ENCODE peak calls at places on chromosomes 11 and 22, in four cellular contexts. One of them, this sample, is unnamed.
A peak's percentile ranks its signal among the peaks of the same experiment; 100 is the strongest.

GRCh38 chr11:56885182-56885581 is 103.5 kb upstream of the OR5AK2 start:
- DNase-seq in psoas muscle: no peak
- DNase-seq in kidney epithelial cell: peak; percentile 1
- DNase-seq in choroid plexus epithelial cell: no peak
- DNase-seq in this sample: no peak

GRCh38 chr11:112780351-112781043 is 180.7 kb upstream of the NCAM1 start:
- DNase-seq in psoas muscle: peak; percentile 61
- DNase-seq in kidney epithelial cell: no peak
- DNase-seq in choroid plexus epithelial cell: no peak
- DNase-seq in this sample: no peak

GRCh38 chr22:40525250-40525884 is 111.2 kb downstream of the MRTFA start:
- DNase-seq in kidney epithelial cell: no peak
- DNase-seq in choroid plexus epithelial cell: peak; percentile 73
- DNase-seq in psoas muscle: peak; percentile 61
- DNase-seq in this sample: no peak

GRCh38 chr11:12224537-12224893 is 114.1 kb downstream of the MICAL2 start:
- DNase-seq in psoas muscle: peak; percentile 87
- DNase-seq in kidney epithelial cell: no peak
- DNase-seq in choroid plexus epithelial cell: peak; percentile 90
- DNase-seq in this sample: peak; percentile 48

GRCh38 chr11:69241075-69241740 is 52.7 kb upstream of the MYEOV start:
- DNase-seq in choroid plexus epithelial cell: no peak
- DNase-seq in psoas muscle: no peak
- DNase-seq in kidney epithelial cell: no peak
- DNase-seq in this sample: no peak

GRCh38 chr22:42623756-42624446 is 9.2 kb upstream of the POLDIP3 start:
- DNase-seq in choroid plexus epithelial cell: no peak
- DNase-seq in psoas muscle: peak; percentile 56
- DNase-seq in kidney epithelial cell: no peak
- DNase-seq in this sample: no peak

GRCh38 chr22:46796566-46797195 is 34.2 kb downstream of the TBC1D22A start:
- DNase-seq in kidney epithelial cell: no peak
- DNase-seq in choroid plexus epithelial cell: no peak
- DNase-seq in psoas muscle: no peak
- DNase-seq in this sample: no peak

GRCh38 chr11:11980841-11981308 is 27.6 kb downstream of the DKK3 start:
- DNase-seq in psoas muscle: no peak
- DNase-seq in kidney epithelial cell: no peak
- DNase-seq in choroid plexus epithelial cell: peak; percentile 81
- DNase-seq in this sample: no peak

GRCh38 chr11:131253142-131253884 is 117.1 kb upstream of the NTM start:
- DNase-seq in psoas muscle: no peak
- DNase-seq in choroid plexus epithelial cell: no peak
- DNase-seq in kidney epithelial cell: no peak
- DNase-seq in this sample: no peak

GRCh38 chr11:131248588-131248987 is 121.8 kb upstream of the NTM start:
- DNase-seq in kidney epithelial cell: no peak
- DNase-seq in choroid plexus epithelial cell: no peak
- DNase-seq in psoas muscle: no peak
- DNase-seq in this sample: no peak

GRCh38 chr11:131253885-131254204 is 116.6 kb upstream of the NTM start:
- DNase-seq in choroid plexus epithelial cell: peak; percentile 2
- DNase-seq in kidney epithelial cell: no peak
- DNase-seq in psoas muscle: no peak
- DNase-seq in this sample: no peak

DNA sequence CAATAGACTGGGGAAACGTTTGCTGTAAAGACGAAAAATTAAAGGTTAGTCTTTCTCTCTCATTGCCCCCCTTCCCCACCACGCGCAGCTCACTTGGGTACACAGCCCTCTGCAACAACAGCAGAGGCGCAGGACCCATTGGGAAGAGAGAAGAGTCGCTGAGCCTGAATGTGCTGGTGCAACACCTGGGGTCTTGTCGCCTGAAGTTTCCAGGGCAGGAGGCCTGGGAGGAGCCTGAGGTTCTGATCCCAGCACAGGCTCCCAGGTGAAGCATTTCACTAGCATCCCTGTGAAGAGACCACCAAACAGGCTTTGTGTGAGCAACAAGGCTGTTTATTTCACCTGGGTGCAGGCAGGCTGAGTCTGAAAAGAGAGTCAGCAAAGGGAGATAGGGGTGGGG is 116.2 kb upstream of the NTM start:
- DNase-seq in kidney epithelial cell: no peak
- DNase-seq in choroid plexus epithelial cell: no peak
- DNase-seq in psoas muscle: no peak
- DNase-seq in this sample: no peak
- H3K4me3 ChIP-seq in kidney epithelial cell: no peak overlapping the region
- H3K4me3 ChIP-seq in choroid plexus epithelial cell: no peak overlapping the region
- H3K4me3 ChIP-seq in psoas muscle: no peak overlapping the region
- H3K4me3 ChIP-seq in this sample: no peak overlapping the region

DNA sequence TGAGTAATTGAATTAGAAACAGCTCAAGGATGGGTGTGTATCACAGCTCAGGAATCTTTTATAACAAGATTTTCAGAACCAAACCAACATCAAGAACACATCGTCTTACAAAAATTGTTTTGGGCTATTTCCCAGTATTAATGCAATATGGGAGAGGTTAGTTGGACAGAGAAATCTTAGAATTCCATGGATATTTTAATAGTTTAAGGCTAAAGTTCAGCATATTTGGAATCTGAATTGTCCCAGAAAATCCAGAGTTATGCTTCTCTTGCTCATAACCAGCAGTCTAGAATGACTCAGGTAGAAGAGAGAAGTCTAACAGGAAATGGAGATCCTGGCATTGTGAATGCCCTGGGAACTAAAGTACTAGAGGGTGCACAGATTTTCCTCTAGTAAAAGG is 74.6 kb downstream of the ADM start:
- DNase-seq in kidney epithelial cell: no peak
- DNase-seq in psoas muscle: no peak
- DNase-seq in choroid plexus epithelial cell: peak; percentile 35
- DNase-seq in this sample: no peak
- TF ChIP-seq CTCF in kidney epithelial cell: no peak
- TF ChIP-seq CTCF in psoas muscle: no peak
- TF ChIP-seq CTCF in choroid plexus epithelial cell: no peak
- TF ChIP-seq CTCF in this sample: no peak

DNA sequence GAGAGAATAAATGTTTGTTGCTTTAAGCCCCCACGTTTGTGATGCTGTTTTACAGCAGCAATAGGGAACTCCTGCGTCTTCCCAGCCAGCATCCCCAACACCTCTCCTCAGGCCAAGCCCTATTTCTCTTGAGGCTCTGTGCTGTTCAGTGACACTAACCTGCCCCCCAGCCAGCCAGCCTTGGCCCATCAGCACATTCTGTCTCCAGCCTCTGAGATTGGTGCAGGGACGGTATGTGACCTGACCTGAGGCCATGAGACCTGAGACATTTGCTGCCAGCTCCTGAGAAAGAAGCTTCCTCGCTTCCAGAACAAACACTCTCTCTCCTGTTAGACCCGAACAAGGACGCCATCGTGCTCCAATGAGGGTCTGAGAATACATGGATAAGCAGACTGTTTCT is 38.5 kb upstream of the SLC35C1 start:
- DNase-seq in kidney epithelial cell: no peak
- DNase-seq in psoas muscle: peak; percentile 73
- DNase-seq in choroid plexus epithelial cell: no peak
- DNase-seq in this sample: no peak
- H3K4me3 ChIP-seq in kidney epithelial cell: no peak overlapping the region
- H3K4me3 ChIP-seq in psoas muscle: no peak overlapping the region
- H3K4me3 ChIP-seq in choroid plexus epithelial cell: no peak overlapping the region
- H3K4me3 ChIP-seq in this sample: no peak overlapping the region

GRCh38 chr11:93464938-93465337 is 78.3 kb downstream of the SMCO4 start:
- DNase-seq in choroid plexus epithelial cell: no peak
- DNase-seq in psoas muscle: no peak
- DNase-seq in kidney epithelial cell: no peak
- DNase-seq in this sample: no peak

GRCh38 chr11:93468286-93468685 is 74.9 kb downstream of the SMCO4 start:
- DNase-seq in kidney epithelial cell: no peak
- DNase-seq in psoas muscle: no peak
- DNase-seq in choroid plexus epithelial cell: no peak
- DNase-seq in this sample: no peak

DNA sequence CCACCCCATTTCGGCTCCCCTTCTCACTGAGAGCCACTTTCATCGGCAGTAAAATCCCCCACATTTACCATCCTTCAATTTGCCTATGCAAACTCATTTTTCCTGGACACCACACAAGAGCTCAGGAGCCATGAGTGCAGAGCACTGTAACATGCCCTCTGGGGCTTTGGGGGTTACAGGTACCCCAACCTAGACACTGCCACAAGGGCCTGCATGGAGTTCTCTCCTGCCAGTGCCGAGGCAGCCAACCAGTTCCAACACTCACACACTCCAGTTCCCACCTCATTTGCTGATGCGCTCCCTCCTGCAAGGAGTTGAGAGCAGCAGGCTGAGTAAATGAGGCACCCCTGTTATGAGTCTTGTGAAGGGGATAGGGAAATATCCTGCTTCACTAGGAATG is 76.1 kb downstream of the SMCO4 start:
- DNase-seq in psoas muscle: no peak
- DNase-seq in kidney epithelial cell: no peak
- DNase-seq in choroid plexus epithelial cell: no peak
- DNase-seq in this sample: no peak
- TF ChIP-seq CTCF in psoas muscle: no peak
- TF ChIP-seq CTCF in kidney epithelial cell: no peak
- TF ChIP-seq CTCF in choroid plexus epithelial cell: no peak
- TF ChIP-seq CTCF in this sample: no peak

GRCh38 chr11:15848769-15849168 is 507.6 kb downstream of the SOX6 start:
- DNase-seq in choroid plexus epithelial cell: no peak
- DNase-seq in psoas muscle: no peak
- DNase-seq in kidney epithelial cell: no peak
- DNase-seq in this sample: no peak
- H3K4me3 ChIP-seq in choroid plexus epithelial cell: no peak overlapping the region
- H3K4me3 ChIP-seq in psoas muscle: no peak overlapping the region
- H3K4me3 ChIP-seq in kidney epithelial cell: no peak overlapping the region
- H3K4me3 ChIP-seq in this sample: no peak overlapping the region

GRCh38 chr11:27204527-27204926 is 158.5 kb downstream of the CCDC34 start:
- DNase-seq in kidney epithelial cell: no peak
- DNase-seq in choroid plexus epithelial cell: peak; percentile 35
- DNase-seq in psoas muscle: no peak
- DNase-seq in this sample: no peak
- TF ChIP-seq CTCF in kidney epithelial cell: no peak
- TF ChIP-seq CTCF in choroid plexus epithelial cell: peak; percentile 57
- TF ChIP-seq CTCF in psoas muscle: no peak
- TF ChIP-seq CTCF in this sample: peak; percentile 10

GRCh38 chr11:3853545-3853842 is 2.0 kb upstream of the STIM1 start:
- DNase-seq in psoas muscle: no peak
- DNase-seq in choroid plexus epithelial cell: no peak
- DNase-seq in kidney epithelial cell: no peak
- DNase-seq in this sample: no peak
- H3K4me3 ChIP-seq in psoas muscle: no peak overlapping the region
- H3K4me3 ChIP-seq in choroid plexus epithelial cell: no peak overlapping the region
- H3K4me3 ChIP-seq in kidney epithelial cell: no peak overlapping the region
- H3K4me3 ChIP-seq in this sample: no peak overlapping the region

GRCh38 chr11:135074397-135074998 is 662.5 kb upstream of the B3GAT1 start:
- DNase-seq in kidney epithelial cell: no peak
- DNase-seq in psoas muscle: no peak
- DNase-seq in choroid plexus epithelial cell: peak; percentile 42
- DNase-seq in this sample: no peak
- TF ChIP-seq CTCF in kidney epithelial cell: no peak
- TF ChIP-seq CTCF in psoas muscle: no peak
- TF ChIP-seq CTCF in choroid plexus epithelial cell: peak; percentile 56
- TF ChIP-seq CTCF in this sample: no peak